ENCODE peak calls at places on chromosomes 3 and 15, in ten cellular contexts. D is Panc1, U is cardiac fibroblast, G is Caco-2, Y is right cardiac atrium, T is ascending aorta, V is upper lobe of left lung, S is right lobe of liver, Q is GM23248, N is ovary. H is an unnamed sample.

GRCh38 chr3:40741729-40742128 is 217.0 kb downstream of the ZNF621 start:
- DNase-seq in D (no peak), U (peak; percentile 50), G (no peak), Y (no peak), T (no peak), V (no peak), S (no peak), Q (no peak), N (peak; percentile 64), H (no peak)

GRCh38 chr3:42546691-42547213 is 35.0 kb downstream of the SEC22C start:
- DNase-seq in D (no peak), U (no peak), G (no peak), Y (no peak), T (no peak), V (no peak), S (no peak), Q (no peak), N (no peak), H (no peak)

GRCh38 chr3:145972851-145973250 is 188.1 kb downstream of the PLOD2 start:
- DNase-seq in D (no peak), U (no peak), G (no peak), Y (no peak), T (no peak), V (no peak), S (no peak), Q (no peak), N (no peak), H (no peak)

GRCh38 chr3:57228734-57229505 is 1.4 kb downstream of the APPL1 start:
- DNase-seq in D (no peak), U (peak; percentile 54), G (no peak), Y (no peak), T (no peak), V (no peak), S (no peak), Q (peak; percentile 89), N (no peak), H (no peak)

GRCh38 chr15:82944840-82945239 is 7.7 kb downstream of the HOMER2 start:
- DNase-seq in D (no peak), U (no peak), G (no peak), Y (no peak), T (no peak), V (no peak), S (no peak), Q (peak; percentile 96), N (no peak), H (no peak)

GRCh38 chr3:42123012-42123581 is 31.9 kb downstream of the TRAK1 start:
- DNase-seq in D (no peak), U (peak; percentile 51), G (no peak), Y (no peak), T (no peak), V (no peak), S (no peak), Q (peak; percentile 57), N (no peak), H (no peak)

GRCh38 chr15:67335534-67336222 is 81.1 kb downstream of the IQCH start:
- DNase-seq in D (no peak), U (no peak), G (no peak), Y (no peak), T (no peak), V (no peak), S (no peak), Q (no peak), N (no peak), H (no peak)

GRCh38 chr15:50265620-50266019 is at the start of gene HDC:
- DNase-seq in D (no peak), U (no peak), G (no peak), Y (no peak), T (no peak), V (peak; percentile 9), S (no peak), Q (no peak), N (no peak), H (no peak)

GRCh38 chr3:4008205-4008604 is 209.0 kb downstream of the LRRN1 start:
- DNase-seq in D (no peak), U (no peak), G (no peak), Y (no peak), T (no peak), V (no peak), S (no peak), Q (no peak), N (no peak), H (no peak)

GRCh38 chr15:47500823-47501222 is 216.5 kb upstream of the SEMA6D start:
- DNase-seq in D (no peak), U (no peak), G (no peak), Y (no peak), T (no peak), V (no peak), S (no peak), Q (no peak), N (no peak), H (no peak)

GRCh38 chr3:45367451-45367850 is 20.9 kb upstream of the LARS2 start:
- DNase-seq in D (no peak), U (no peak), G (no peak), Y (no peak), T (no peak), V (no peak), S (no peak), Q (peak; percentile 81), N (no peak), H (peak; percentile 72)

GRCh38 chr3:172437713-172438112 is 10.5 kb downstream of the GHSR start:
- DNase-seq in D (no peak), U (no peak), G (no peak), Y (no peak), T (no peak), V (no peak), S (no peak), Q (no peak), N (no peak), H (no peak)

GRCh38 chr15:73969151-73969759 is 22.8 kb downstream of the STOML1 start:
- DNase-seq in D (no peak), U (no peak), G (no peak), Y (no peak), T (no peak), V (no peak), S (no peak), Q (peak; percentile 47), N (no peak), H (no peak)

GRCh38 chr15:73978896-73979295 is 13.2 kb downstream of the STOML1 start:
- DNase-seq in D (no peak), U (no peak), G (no peak), Y (no peak), T (no peak), V (no peak), S (no peak), Q (no peak), N (no peak), H (no peak)

GRCh38 chr15:73968461-73968860 is 23.6 kb downstream of the STOML1 start:
- DNase-seq in D (no peak), U (no peak), G (no peak), Y (no peak), T (no peak), V (no peak), S (no peak), Q (no peak), N (no peak), H (no peak)

DNA sequence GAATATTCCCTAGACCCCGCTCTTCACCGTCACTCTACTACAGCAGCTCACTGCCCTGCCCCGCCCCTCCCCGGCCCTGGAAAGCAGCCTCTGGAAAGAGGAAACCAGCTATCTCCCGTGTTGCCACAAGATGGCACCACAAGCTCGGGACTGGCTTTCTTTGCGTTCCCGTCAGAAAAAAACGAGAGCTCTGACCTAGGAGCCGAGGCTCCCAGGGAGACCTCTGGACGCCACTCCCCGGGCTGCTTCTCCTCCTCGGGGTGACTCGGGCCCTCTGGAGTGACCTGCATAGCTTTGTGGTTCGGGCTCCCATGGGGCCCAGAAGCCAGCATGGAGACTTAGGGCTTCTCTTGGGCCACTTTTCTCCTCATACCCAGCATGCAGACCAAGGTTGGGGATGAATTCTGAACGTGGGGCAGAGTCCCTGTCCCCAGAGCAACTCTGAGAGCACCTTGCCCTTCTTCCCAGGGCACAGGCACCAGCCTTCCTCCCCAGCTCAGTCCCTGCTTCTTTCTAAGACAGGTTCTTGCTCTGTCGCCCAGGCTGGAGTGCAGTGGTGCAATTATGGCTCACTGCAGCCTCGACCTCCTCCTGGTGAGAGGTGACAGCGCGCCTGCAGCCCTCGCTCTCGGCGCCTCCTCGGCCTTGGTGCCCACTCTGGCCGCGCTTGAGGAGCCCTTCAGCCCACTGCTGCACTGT is 19.0 kb downstream of the STOML1 start:
- DNase-seq in D (peak; percentile 72), U (peak; percentile 88), G (peak; percentile 82), Y (peak; percentile 86), T (peak; percentile 21), V (peak; percentile 88), S (peak; percentile 82), Q (peak; percentile 91), N (peak; percentile 90), H (no peak)
- H3K4me3 ChIP-seq in D (peak overlapping the region; percentile 25), U (no peak overlapping the region), G (no peak overlapping the region), Y (no peak overlapping the region), T (peak overlapping the region; percentile 39), V (peak overlapping the region; percentile 35), S (no peak overlapping the region), Q (peak overlapping the region; percentile 43), N (no peak overlapping the region), H (peak overlapping the region; percentile 15)

GRCh38 chr3:17151598-17152373 is 267.0 kb downstream of the PLCL2 start:
- DNase-seq in D (no peak), U (no peak), G (no peak), Y (no peak), T (no peak), V (no peak), S (no peak), Q (no peak), N (no peak), H (no peak)
- H3K4me3 ChIP-seq in D (no peak overlapping the region), U (no peak overlapping the region), G (no peak overlapping the region), Y (no peak overlapping the region), T (no peak overlapping the region), V (no peak overlapping the region), S (no peak overlapping the region), Q (no peak overlapping the region), N (no peak overlapping the region), H (no peak overlapping the region)

DNA sequence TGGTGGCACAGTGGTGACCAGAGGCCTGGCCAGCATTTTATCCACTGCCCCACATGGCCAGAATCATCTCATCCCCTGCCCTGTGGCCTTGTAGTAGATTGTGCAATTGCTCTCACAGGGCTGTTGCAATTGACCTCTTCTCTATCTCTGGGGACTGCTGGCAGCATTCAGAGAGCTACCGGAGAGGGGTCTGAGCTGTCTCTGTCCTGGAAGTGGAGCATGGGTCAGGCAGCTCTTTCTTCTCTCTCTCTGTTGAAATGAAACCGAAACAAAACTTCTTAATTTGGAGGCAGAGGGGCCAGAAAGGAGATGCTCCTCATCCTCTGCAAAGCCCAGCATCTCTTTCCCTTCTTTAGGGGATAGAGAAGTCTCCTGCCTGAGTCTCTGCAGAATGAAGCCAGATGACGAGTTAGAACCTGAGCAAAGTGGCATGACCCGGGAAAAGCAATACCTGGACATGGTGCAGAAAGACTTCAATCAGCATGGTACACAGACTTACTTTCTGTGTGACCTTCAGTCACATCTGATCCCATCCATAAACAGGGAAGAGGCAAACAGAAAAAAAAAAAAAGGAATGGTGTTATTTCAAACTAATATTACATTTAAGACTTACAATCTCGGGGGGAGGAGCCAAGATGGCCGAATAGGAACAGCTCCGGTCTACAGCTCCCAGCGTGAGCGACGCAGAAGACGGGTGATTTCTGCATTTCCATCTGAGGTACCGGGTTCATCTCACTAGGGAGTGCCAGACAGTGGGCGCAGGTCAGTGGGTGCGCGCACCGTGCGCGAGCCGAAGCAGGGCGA is 144.5 kb upstream of the BCL6 start:
- DNase-seq in D (no peak), U (peak; percentile 32), G (peak; percentile 51), Y (no peak), T (no peak), V (no peak), S (peak; percentile 49), Q (peak; percentile 8), N (peak; percentile 39), H (no peak)
- H3K4me3 ChIP-seq in D (peak overlapping the region; percentile 32), U (no peak overlapping the region), G (peak overlapping the region; percentile 40), Y (no peak overlapping the region), T (no peak overlapping the region), V (no peak overlapping the region), S (peak overlapping the region; percentile 13), Q (no peak overlapping the region), N (no peak overlapping the region), H (no peak overlapping the region)

GRCh38 chr3:182936239-182936946 is 43.9 kb downstream of the DCUN1D1 start:
- DNase-seq in D (no peak), U (no peak), G (no peak), Y (no peak), T (no peak), V (no peak), S (no peak), Q (no peak), N (no peak), H (no peak)
- H3K4me3 ChIP-seq in D (no peak overlapping the region), U (no peak overlapping the region), G (no peak overlapping the region), Y (no peak overlapping the region), T (no peak overlapping the region), V (no peak overlapping the region), S (no peak overlapping the region), Q (no peak overlapping the region), N (no peak overlapping the region), H (no peak overlapping the region)